ENCODE peak calls at places on chromosome 19, in seven cellular contexts. Z is GM20000, V is AG10803, Y is BJ, H is colonic mucosa, P is right lobe of liver, G is lower lobe of right lung. W is an unnamed sample.

GRCh38 chr19:35845215-35846037 is 6.9 kb downstream of the NPHS1 start:
- DNase-seq in Z (no peak), V (no peak), Y (no peak), H (peak), P (no peak), G (no peak), W (no peak)

GRCh38 chr19:17020823-17021222 is 5.8 kb downstream of the CPAMD8 start:
- DNase-seq in Z (no peak), V (no peak), Y (no peak), H (no peak), P (no peak), G (no peak), W (no peak)

GRCh38 chr19:28966737-28967401 is 246.1 kb downstream of the UQCRFS1 start:
- DNase-seq in Z (no peak), V (peak), Y (no peak), H (no peak), P (no peak), G (no peak), W (no peak)

GRCh38 chr19:40270362-40271089 is 14.6 kb downstream of the AKT2 start:
- DNase-seq in Z (no peak), V (no peak), Y (no peak), H (no peak), P (no peak), G (no peak), W (no peak)

GRCh38 chr19:52557231-52557995 is 12.7 kb upstream of the ZNF701 start:
- DNase-seq in Z (no peak), V (no peak), Y (no peak), H (no peak), P (no peak), G (no peak), W (no peak)

GRCh38 chr19:23406716-23407115 is 11.4 kb upstream of the ZNF91 start:
- DNase-seq in Z (no peak), V (no peak), Y (no peak), H (no peak), P (no peak), G (no peak), W (no peak)

GRCh38 chr19:50414850-50415660 is 3.7 kb upstream of the SPIB start:
- DNase-seq in Z (peak), V (peak), Y (no peak), H (peak), P (peak), G (peak), W (no peak)

GRCh38 chr19:51807111-51807701 is 12.2 kb downstream of the FPR3 start:
- DNase-seq in Z (no peak), V (peak), Y (no peak), H (no peak), P (no peak), G (peak), W (no peak)

GRCh38 chr19:4980087-4980486 is 11.2 kb downstream of the KDM4B start:
- DNase-seq in Z (no peak), V (peak), Y (no peak), H (no peak), P (no peak), G (no peak), W (no peak)

GRCh38 chr19:55389386-55390317 is 3.9 kb downstream of the RPL28 start:
- DNase-seq in Z (no peak), V (no peak), Y (no peak), H (no peak), P (no peak), G (no peak), W (no peak)

GRCh38 chr19:49570138-49570856 is 10.1 kb downstream of the NOSIP start:
- DNase-seq in Z (peak), V (peak), Y (no peak), H (peak), P (peak), G (no peak), W (peak)

GRCh38 chr19:36093687-36094086 is 17.3 kb upstream of the OVOL3 start:
- DNase-seq in Z (peak), V (no peak), Y (no peak), H (no peak), P (no peak), G (no peak), W (no peak)

GRCh38 chr19:14028901-14029300 is 953 bp downstream of the RLN3 start:
- DNase-seq in Z (no peak), V (no peak), Y (no peak), H (no peak), P (no peak), G (no peak), W (no peak)

GRCh38 chr19:29422686-29423085 is 103.1 kb upstream of the VSTM2B start:
- DNase-seq in Z (no peak), V (no peak), Y (no peak), H (no peak), P (no peak), G (no peak), W (no peak)

GRCh38 chr19:12784871-12785430 is 6.3 kb upstream of the JUNB start:
- DNase-seq in Z (no peak), V (peak), Y (no peak), H (no peak), P (no peak), G (no peak), W (no peak)

GRCh38 chr19:34838753-34839431 is 65.9 kb upstream of the ZNF599 start:
- DNase-seq in Z (no peak), V (peak), Y (no peak), H (peak), P (peak), G (no peak), W (no peak)

DNA sequence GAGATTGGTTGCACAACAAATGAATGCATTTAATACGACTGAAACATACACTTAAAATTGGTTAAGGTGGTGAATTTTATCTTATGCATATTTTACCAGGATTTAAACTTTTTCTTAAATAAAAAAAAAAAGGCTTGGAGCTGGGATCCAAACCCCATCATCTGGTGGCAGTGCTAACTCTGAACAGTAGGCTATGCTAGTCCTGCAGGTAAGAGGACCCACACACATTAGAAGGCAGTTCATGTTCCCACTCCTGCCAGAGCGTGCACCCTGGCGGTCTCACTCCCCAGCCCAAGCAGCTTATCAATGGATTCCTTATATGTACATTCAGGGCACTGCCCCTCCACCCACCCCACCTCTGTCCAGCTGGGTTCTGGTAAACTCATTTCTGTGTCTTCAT is 31.3 kb upstream of the CEBPA start:
- DNase-seq in Z (no peak), V (no peak), Y (no peak), H (no peak), P (no peak), G (no peak), W (no peak)
- TF ChIP-seq CTCF in Z (no peak), V (no peak), Y (no peak), H (no peak), P (peak), G (no peak), W (no peak)

GRCh38 chr19:30557212-30557611 is 185.0 kb downstream of the ZNF536 start:
- DNase-seq in Z (no peak), V (no peak), Y (no peak), H (no peak), P (no peak), G (no peak), W (no peak)

GRCh38 chr19:30557927-30558557 is 185.9 kb downstream of the ZNF536 start:
- DNase-seq in Z (no peak), V (no peak), Y (no peak), H (no peak), P (no peak), G (no peak), W (no peak)

GRCh38 chr19:30556230-30556711 is 184.1 kb downstream of the ZNF536 start:
- DNase-seq in Z (no peak), V (no peak), Y (no peak), H (no peak), P (no peak), G (no peak), W (no peak)

GRCh38 chr19:30555075-30555787 is 183.0 kb downstream of the ZNF536 start:
- DNase-seq in Z (no peak), V (peak), Y (no peak), H (no peak), P (no peak), G (no peak), W (no peak)

DNA sequence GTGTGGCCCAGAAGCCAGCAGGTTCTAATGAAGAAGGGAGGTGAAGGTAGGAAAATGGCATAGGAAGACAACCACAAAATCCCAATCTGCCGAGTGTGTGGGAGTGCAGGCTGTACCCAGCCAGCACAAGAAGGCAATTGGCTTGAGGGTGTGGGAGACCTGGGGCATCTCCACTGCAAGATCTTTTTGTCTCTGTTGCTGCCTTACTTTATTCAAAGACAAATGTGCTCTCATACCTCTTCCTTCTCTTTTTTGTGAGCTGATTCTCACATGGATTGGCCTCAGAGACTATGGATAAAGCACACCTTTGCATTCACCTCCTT is 183.6 kb downstream of the ZNF536 start:
- DNase-seq in Z (no peak), V (no peak), Y (no peak), H (no peak), P (no peak), G (no peak), W (no peak)
- TF ChIP-seq CTCF in Z (no peak), V (no peak), Y (no peak), H (no peak), P (no peak), G (no peak), W (no peak)

GRCh38 chr19:38413416-38413815 is 10.5 kb downstream of the FAM98C start:
- DNase-seq in Z (no peak), V (no peak), Y (no peak), H (no peak), P (no peak), G (no peak), W (no peak)
- TF ChIP-seq CTCF in Z (no peak), V (no peak), Y (no peak), H (no peak), P (no peak), G (no peak), W (no peak)

DNA sequence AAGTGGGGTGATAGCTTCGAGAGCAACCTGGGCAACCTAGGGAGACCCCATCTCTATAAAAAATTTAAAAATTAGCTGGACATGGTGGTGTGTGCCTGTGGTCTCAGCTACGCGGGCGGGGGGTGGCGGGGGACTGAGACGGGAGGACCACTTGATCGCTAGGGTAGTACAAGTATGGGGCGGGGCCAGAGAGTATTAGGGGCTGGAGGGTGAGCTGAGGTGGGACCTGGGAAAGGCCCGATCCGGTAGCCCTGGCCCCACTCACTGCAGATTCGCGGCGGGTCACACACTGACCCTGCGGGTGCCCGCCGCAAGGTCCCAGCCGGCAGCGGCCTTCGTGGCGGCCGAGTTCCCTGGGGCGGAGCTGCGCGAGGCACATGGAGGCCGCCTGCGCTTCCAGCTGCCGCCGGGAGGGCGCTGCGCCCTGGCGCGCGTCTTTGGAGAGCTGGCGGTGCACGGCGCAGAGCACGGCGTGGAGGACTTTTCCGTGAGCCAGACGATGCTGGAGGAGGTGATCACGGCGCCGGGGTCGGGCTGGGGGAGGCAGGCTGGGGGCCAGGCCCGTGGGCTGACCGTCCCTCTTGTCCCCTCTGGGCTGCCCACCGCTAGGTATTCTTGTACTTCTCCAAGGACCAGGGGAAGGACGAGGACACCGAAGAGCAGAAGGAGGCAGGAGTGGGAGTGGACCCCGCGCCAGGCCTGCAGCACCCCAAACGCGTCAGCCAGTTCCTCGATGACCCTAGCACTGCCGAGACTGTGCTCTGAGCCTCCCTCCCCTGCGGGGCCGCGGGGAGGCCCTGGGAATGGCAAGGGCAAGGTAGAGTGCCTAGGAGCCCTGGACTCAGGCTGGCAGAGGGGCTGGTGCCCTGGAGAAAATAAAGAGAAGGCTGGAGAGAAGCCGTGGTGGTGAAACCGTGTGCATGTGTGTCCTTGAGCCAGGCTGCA is 2.0 kb upstream of the ARHGAP45 start:
- DNase-seq in Z (peak), V (peak), Y (no peak), H (peak), P (no peak), G (peak), W (no peak)
- TF ChIP-seq CTCF in Z (peak), V (peak), Y (peak), H (peak), P (peak), G (peak), W (peak)

GRCh38 chr19:10858204-10858828 is 10.1 kb downstream of the C19orf38 start:
- DNase-seq in Z (peak), V (no peak), Y (no peak), H (no peak), P (no peak), G (no peak), W (no peak)

GRCh38 chr19:10864538-10864899 is 6.8 kb upstream of the CARM1 start:
- DNase-seq in Z (peak), V (peak), Y (no peak), H (peak), P (peak), G (peak), W (peak)

GRCh38 chr19:10863107-10863700 is 8.1 kb upstream of the CARM1 start:
- DNase-seq in Z (no peak), V (peak), Y (no peak), H (no peak), P (no peak), G (peak), W (peak)

GRCh38 chr19:10862561-10863106 is 8.7 kb upstream of the CARM1 start:
- DNase-seq in Z (no peak), V (no peak), Y (no peak), H (no peak), P (no peak), G (no peak), W (no peak)

DNA sequence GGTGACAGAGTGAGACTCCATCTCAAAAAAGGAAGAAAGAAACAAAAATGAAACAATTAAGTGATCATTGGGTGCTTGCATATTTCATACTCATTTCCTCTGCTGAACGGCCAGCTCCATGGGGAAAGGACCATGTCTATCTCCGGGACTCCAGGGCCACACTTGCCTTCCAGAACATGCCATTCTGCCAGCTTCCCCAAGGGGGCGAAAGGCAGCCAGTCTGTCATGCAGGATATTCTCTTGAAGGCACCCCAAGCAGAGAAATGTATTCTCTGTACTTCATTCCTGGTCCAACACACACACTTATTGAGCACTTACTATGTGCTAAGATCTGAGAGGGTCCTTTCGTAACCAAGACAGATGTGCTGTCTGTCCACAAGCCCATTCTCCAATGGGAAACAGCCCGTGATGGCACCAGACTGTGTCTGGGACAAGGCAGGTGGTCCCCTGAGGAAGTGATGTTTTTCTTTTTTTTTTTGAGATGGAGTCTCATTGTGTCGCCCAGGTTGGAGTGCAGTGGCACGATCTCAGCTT is 10.2 kb upstream of the CARM1 start:
- DNase-seq in Z (no peak), V (peak), Y (no peak), H (peak), P (no peak), G (peak), W (no peak)
- TF ChIP-seq CTCF in Z (peak), V (peak), Y (peak), H (peak), P (peak), G (peak), W (peak)

GRCh38 chr19:18704054-18704453 is 20.6 kb downstream of the CRTC1 start:
- DNase-seq in Z (no peak), V (no peak), Y (no peak), H (no peak), P (no peak), G (no peak), W (no peak)
- TF ChIP-seq CTCF in Z (no peak), V (no peak), Y (no peak), H (no peak), P (no peak), G (no peak), W (no peak)

GRCh38 chr19:9431475-9431874 is 3.9 kb downstream of the ZNF266 start:
- DNase-seq in Z (no peak), V (no peak), Y (no peak), H (peak), P (no peak), G (no peak), W (no peak)
- TF ChIP-seq CTCF in Z (no peak), V (peak), Y (peak), H (peak), P (peak), G (peak), W (peak)